ENCODE peak calls at places on chromosomes 1 and 21, in six cellular contexts. S, M, E, W, P and N are unnamed samples. For H3K4me1, H3K36me3 and H3K9me3, the result is how much of the 10 kb centered on the place peaks cover.

GRCh38 chr1:110587906-110588305 is 18.3 kb downstream of the KCNA2 start:
- DNase-seq in S (no peak), M (no peak), E (no peak), W (no peak), P (no peak), N (no peak)

GRCh38 chr1:53739109-53739681 is at the start of gene GLIS1:
- DNase-seq in S (no peak), M (no peak), E (peak), W (peak), P (peak), N (no peak)

GRCh38 chr1:80365634-80366033 is 1359.1 kb upstream of the ADGRL4 start:
- DNase-seq in S (no peak), M (no peak), E (no peak), W (no peak), P (no peak), N (no peak)

GRCh38 chr21:27157097-27157496 is 190.2 kb upstream of the ADAMTS5 start:
- DNase-seq in S (no peak), M (no peak), E (no peak), W (no peak), P (no peak), N (no peak)

GRCh38 chr21:42688841-42689371 is 35.5 kb downstream of the PDE9A start:
- DNase-seq in S (no peak), M (no peak), E (no peak), W (no peak), P (no peak), N (no peak)

GRCh38 chr1:203985044-203985443 is 87.9 kb upstream of the SOX13 start:
- DNase-seq in S (no peak), M (no peak), E (no peak), W (no peak), P (no peak), N (no peak)

GRCh38 chr1:101259744-101260148 is 22.9 kb downstream of the S1PR1 start:
- DNase-seq in S (no peak), M (no peak), E (no peak), W (no peak), P (peak), N (no peak)

GRCh38 chr1:55375617-55376258 is 160.6 kb upstream of the USP24 start:
- DNase-seq in S (no peak), M (no peak), E (peak), W (peak), P (peak), N (no peak)

GRCh38 chr1:37845781-37846180 is 13.6 kb downstream of the MTF1 start:
- DNase-seq in S (no peak), M (no peak), E (no peak), W (no peak), P (peak), N (no peak)

GRCh38 chr1:10168912-10169514 is 41.4 kb upstream of the KIF1B start:
- DNase-seq in S (no peak), M (no peak), E (no peak), W (no peak), P (no peak), N (no peak)

GRCh38 chr1:107935396-107936064 is 29.4 kb downstream of the VAV3 start:
- DNase-seq in S (no peak), M (no peak), E (no peak), W (no peak), P (peak), N (no peak)

GRCh38 chr1:162301696-162302095 is 75.0 kb downstream of the SPATA46 start:
- DNase-seq in S (no peak), M (no peak), E (no peak), W (no peak), P (no peak), N (no peak)

GRCh38 chr1:172144445-172145060 is 275.9 kb upstream of the C1orf105 start:
- DNase-seq in S (no peak), M (peak), E (peak), W (peak), P (peak), N (no peak)

GRCh38 chr1:109256971-109257681 is 7.8 kb downstream of the CELSR2 start:
- DNase-seq in S (no peak), M (no peak), E (no peak), W (no peak), P (peak), N (no peak)

GRCh38 chr1:174550296-174550695 is 102.5 kb downstream of the GPR52 start:
- DNase-seq in S (no peak), M (no peak), E (no peak), W (no peak), P (peak), N (no peak)

GRCh38 chr21:34545079-34545884 is 33.3 kb upstream of the KCNE1 start:
- DNase-seq in S (no peak), M (no peak), E (no peak), W (no peak), P (peak), N (no peak)

GRCh38 chr1:3063379-3064295 is 5.4 kb upstream of the PRDM16 start:
- DNase-seq in S (peak), M (no peak), E (no peak), W (no peak), P (no peak), N (no peak)
- H3K4me1 ChIP-seq in S (under half), M (under half), E (under half), W (half or more), P (under half), N (under half)

GRCh38 chr1:226369110-226369509 is 38.8 kb downstream of the PARP1 start:
- DNase-seq in S (no peak), M (no peak), E (no peak), W (no peak), P (no peak), N (no peak)

GRCh38 chr1:226371866-226372490 is 35.9 kb downstream of the PARP1 start:
- DNase-seq in S (no peak), M (no peak), E (no peak), W (no peak), P (no peak), N (no peak)

GRCh38 chr1:226371049-226371694 is 36.7 kb downstream of the PARP1 start:
- DNase-seq in S (no peak), M (no peak), E (no peak), W (no peak), P (no peak), N (no peak)

GRCh38 chr1:226372885-226373284 is 35.0 kb downstream of the PARP1 start:
- DNase-seq in S (no peak), M (no peak), E (no peak), W (peak), P (no peak), N (no peak)

DNA sequence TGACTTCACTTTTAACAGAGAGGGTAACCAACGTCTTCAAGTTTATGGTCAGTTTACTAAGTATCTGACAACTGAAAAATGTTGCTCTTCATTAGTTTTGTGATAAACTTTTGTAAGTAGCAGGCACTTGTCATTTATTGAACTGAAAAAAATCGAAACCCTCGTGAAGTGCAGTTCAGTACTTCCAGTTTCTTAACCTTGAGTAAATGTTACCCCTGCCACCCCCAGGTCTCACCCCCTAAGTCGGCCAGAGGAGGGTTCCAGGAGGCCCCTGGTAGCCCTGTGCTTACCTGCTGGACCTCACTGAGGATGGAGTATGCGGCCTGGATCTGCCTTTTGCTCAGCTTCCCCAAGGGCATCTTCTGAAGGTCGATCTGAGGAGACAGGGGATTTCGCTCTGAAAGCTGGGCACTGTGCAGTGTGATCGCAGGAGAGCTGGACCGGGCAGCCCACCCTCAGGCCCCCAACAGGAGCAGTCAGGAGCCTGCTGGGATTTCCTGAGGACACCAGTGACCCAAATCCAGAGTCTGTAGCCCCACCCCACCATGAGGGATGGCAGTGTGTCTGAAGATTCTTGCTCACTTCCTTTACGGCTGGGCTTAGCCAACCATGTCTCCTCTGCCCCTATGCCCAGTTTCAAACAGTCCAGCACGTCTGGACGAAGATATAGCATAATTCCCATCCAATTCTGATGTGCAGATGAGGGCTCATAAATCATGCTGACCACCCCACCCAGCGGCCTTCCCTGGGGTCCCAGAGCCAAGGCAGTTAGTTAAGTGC is 37.6 kb downstream of the PARP1 start:
- DNase-seq in S (no peak), M (no peak), E (no peak), W (no peak), P (no peak), N (no peak)
- H3K36me3 ChIP-seq in S (half or more), M (half or more), E (under half), W (under half), P (under half), N (half or more)

DNA sequence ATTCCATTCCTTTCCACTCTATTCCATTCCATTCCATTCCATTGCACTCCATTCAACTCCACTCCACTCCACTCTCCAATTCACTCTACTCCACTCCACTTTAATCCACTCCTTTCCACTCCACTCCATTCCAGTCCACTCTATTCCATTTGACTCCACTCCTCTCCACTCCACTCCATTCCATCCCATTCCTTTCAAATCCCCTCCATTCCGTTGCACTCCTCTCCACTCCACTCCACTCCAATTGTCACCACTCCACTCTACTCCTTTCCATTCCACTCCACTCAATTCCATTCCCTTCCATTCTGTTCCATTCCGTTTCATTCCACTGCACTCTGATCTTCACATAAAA is 2563.7 kb upstream of the TPTE start:
- DNase-seq in S (no peak), M (no peak), E (no peak), W (no peak), P (no peak), N (no peak)
- H3K9me3 ChIP-seq in S (under half), M (under half), E (under half), W (half or more), P (under half), N (under half)

GRCh38 chr1:246214708-246215504 is 292.2 kb downstream of the SMYD3 start:
- DNase-seq in S (no peak), M (no peak), E (peak), W (peak), P (peak), N (no peak)
- H3K4me1 ChIP-seq in S (under half), M (under half), E (under half), W (under half), P (under half), N (under half)

DNA sequence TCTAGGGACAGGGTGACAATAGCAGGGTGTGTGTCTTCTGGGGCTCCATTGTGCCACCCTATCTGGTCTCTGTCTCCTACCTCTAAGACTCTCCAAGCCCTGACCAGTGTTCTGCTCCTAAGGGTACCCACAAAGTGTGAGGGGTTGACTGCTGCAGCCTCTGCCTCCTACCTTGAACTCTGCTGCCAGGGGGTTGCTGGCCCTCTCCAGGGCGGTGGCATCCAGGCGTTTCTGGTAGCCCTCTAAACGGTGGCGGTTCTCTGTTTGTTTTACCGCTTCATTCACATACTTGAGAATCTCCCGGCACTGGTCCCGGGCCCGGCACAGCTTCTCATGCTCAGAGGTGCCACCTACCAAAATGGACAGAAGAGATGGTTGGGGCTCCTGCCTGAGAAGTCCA is 24.4 kb downstream of the LRRC71 start:
- DNase-seq in S (no peak), M (no peak), E (no peak), W (no peak), P (no peak), N (no peak)
- H3K36me3 ChIP-seq in S (under half), M (half or more), E (under half), W (under half), P (under half), N (half or more)

DNA sequence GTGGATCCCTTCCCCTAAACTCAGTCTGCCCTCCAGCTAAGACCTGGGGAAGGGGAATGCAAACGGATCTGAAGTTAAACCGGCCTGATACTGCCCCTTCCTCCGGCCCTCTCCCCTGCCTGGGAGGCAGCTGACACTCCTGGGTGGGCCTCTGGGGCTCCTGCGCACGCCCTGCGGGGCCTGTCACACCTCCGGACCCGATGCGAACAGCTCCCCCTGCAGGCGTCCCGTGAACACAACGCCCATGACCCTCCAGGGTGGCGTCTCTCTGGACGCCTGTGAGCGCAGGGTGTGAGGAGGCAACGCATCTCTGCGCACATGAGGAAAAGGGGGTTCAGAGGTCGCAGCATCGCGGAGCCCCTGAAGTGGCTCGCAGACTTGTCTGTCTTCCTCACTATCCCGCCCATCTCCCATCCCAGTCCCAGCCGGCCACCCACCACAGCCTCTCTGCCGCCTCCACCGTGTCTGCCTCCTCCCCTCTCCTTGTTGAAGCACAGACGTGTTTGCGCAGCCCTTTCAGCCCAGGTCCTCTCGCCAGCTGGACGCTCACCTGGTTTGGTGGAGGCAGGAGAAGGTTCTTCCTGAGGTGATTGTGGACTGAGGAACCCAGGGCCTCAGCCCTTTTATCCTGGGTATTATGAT is 421 bp upstream of the LCE3A start:
- DNase-seq in S (no peak), M (no peak), E (no peak), W (no peak), P (peak), N (no peak)
- H3K9me3 ChIP-seq in S (under half), M (under half), E (under half), W (under half), P (under half), N (under half)

GRCh38 chr1:112634367-112634766 is 14.7 kb downstream of the CAPZA1 start:
- DNase-seq in S (no peak), M (no peak), E (no peak), W (no peak), P (no peak), N (no peak)

GRCh38 chr1:112629256-112629655 is 9.6 kb downstream of the CAPZA1 start:
- DNase-seq in S (no peak), M (no peak), E (no peak), W (no peak), P (no peak), N (no peak)

GRCh38 chr1:112636597-112637256 is 17.1 kb downstream of the CAPZA1 start:
- DNase-seq in S (no peak), M (no peak), E (no peak), W (no peak), P (peak), N (no peak)

GRCh38 chr1:112637257-112638108 is 17.9 kb downstream of the CAPZA1 start:
- DNase-seq in S (no peak), M (no peak), E (no peak), W (no peak), P (peak), N (no peak)

GRCh38 chr1:112633628-112634027 is 14.0 kb downstream of the CAPZA1 start:
- DNase-seq in S (no peak), M (no peak), E (no peak), W (no peak), P (no peak), N (no peak)
- H3K4me1 ChIP-seq in S (half or more), M (under half), E (under half), W (half or more), P (under half), N (under half)

GRCh38 chr1:21685944-21686678 is 17.0 kb upstream of the RAP1GAP start:
- DNase-seq in S (no peak), M (no peak), E (no peak), W (no peak), P (no peak), N (no peak)
- H3K36me3 ChIP-seq in S (under half), M (under half), E (under half), W (under half), P (half or more), N (half or more)

GRCh38 chr1:31453384-31454079 is 40.5 kb downstream of the SERINC2 start:
- DNase-seq in S (no peak), M (no peak), E (no peak), W (no peak), P (no peak), N (no peak)
- H3K9me3 ChIP-seq in S (under half), M (under half), E (under half), W (under half), P (under half), N (under half)

GRCh38 chr1:83596331-83596730 is 402.6 kb downstream of the TTLL7 start:
- DNase-seq in S (no peak), M (no peak), E (no peak), W (no peak), P (no peak), N (no peak)
- H3K4me1 ChIP-seq in S (under half), M (under half), E (under half), W (under half), P (under half), N (under half)